ENCODE peak calls at places on chromosomes 16 and 17, in four cellular contexts. T, C, L and X are unnamed samples.

GRCh38 chr17:46764709-46765401 is 53.6 kb downstream of the WNT3 start:
- DNase-seq in T (peak; percentile 20), C (no peak), L (peak; percentile 87), X (no peak)

GRCh38 chr17:73595068-73595865 is 49.0 kb downstream of the SDK2 start:
- DNase-seq in T (no peak), C (peak; percentile 34), L (peak; percentile 71), X (peak; percentile 71)

GRCh38 chr17:38735161-38735997 is 5.2 kb downstream of the CISD3 start:
- DNase-seq in T (no peak), C (peak; percentile 63), L (peak; percentile 81), X (peak; percentile 84)

GRCh38 chr17:17017343-17018014 is 24.8 kb upstream of the MPRIP start:
- DNase-seq in T (no peak), C (no peak), L (no peak), X (no peak)

GRCh38 chr16:73054732-73055481 is 7.0 kb upstream of the ZFHX3 start:
- DNase-seq in T (no peak), C (no peak), L (no peak), X (no peak)

GRCh38 chr17:76614912-76615617 is 28.5 kb downstream of the ST6GALNAC1 start:
- DNase-seq in T (no peak), C (no peak), L (peak; percentile 47), X (no peak)

GRCh38 chr17:27236710-27237315 is 57.1 kb upstream of the WSB1 start:
- DNase-seq in T (peak; percentile 26), C (peak; percentile 52), L (no peak), X (peak; percentile 78)

GRCh38 chr16:29712770-29713169 is 33.0 kb downstream of the C16orf54 start:
- DNase-seq in T (no peak), C (no peak), L (no peak), X (no peak)

GRCh38 chr16:51125992-51126391 is 25.1 kb downstream of the SALL1 start:
- DNase-seq in T (no peak), C (no peak), L (no peak), X (no peak)
- TF ChIP-seq CTCF in T (peak; percentile 9), C (peak; percentile 31), L (no peak), X (peak; percentile 23)

DNA sequence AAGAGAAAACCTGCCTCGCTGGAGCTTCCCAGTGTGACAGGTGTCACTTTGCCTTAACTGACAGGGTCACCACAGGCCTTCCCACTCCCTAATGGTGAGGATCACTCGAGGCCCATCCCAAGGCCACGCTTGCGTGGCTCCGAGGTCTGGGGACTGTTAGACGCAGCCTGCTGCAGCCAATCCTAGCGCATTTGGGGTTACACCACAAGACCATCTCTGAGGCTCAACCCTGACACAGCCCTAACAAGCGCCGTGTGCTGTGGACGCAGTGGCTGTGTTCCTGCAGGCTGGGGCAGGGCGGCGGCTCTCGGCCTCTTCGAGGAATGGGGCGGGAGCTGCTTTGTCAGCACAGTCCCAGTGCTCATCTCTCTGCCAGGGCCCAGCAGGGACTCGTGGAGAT is 66.0 kb upstream of the CHMP6 start:
- DNase-seq in T (no peak), C (no peak), L (peak; percentile 61), X (no peak)
- TF ChIP-seq CTCF in T (no peak), C (no peak), L (no peak), X (no peak)

GRCh38 chr17:31533546-31534155 is 142.2 kb downstream of the RAB11FIP4 start:
- DNase-seq in T (peak; percentile 39), C (no peak), L (no peak), X (peak; percentile 40)
- TF ChIP-seq CTCF in T (peak; percentile 51), C (peak; percentile 16), L (peak; percentile 20), X (no peak)

GRCh38 chr16:71247478-71247877 is 17.0 kb upstream of the HYDIN start:
- DNase-seq in T (no peak), C (no peak), L (no peak), X (no peak)

GRCh38 chr16:71254832-71255560 is 24.5 kb upstream of the HYDIN start:
- DNase-seq in T (no peak), C (no peak), L (no peak), X (no peak)

GRCh38 chr16:71246309-71246708 is 15.8 kb upstream of the HYDIN start:
- DNase-seq in T (no peak), C (no peak), L (no peak), X (no peak)

GRCh38 chr16:71249399-71249798 is 18.9 kb upstream of the HYDIN start:
- DNase-seq in T (no peak), C (no peak), L (no peak), X (no peak)

GRCh38 chr16:71250461-71251232 is 20.1 kb upstream of the HYDIN start:
- DNase-seq in T (no peak), C (no peak), L (no peak), X (no peak)
- TF ChIP-seq CTCF in T (no peak), C (no peak), L (no peak), X (no peak)